ENCODE peak calls at places on chromosomes 11 and 22, in six cellular contexts. S is AG09309, W is GM10248, M is nucleus accumbens, H is NCI-H1436, Y is transverse colon. L is an unnamed sample.

GRCh38 chr11:125494601-125494986 is 1.5 kb downstream of the FEZ1 start:
- DNase-seq in M (no peak), H (no peak), Y (no peak), W (no peak), S (no peak), L (no peak)

GRCh38 chr11:64743591-64744543 is at the start of gene RASGRP2:
- DNase-seq in W (peak), M (no peak), Y (peak), H (no peak), S (no peak), L (peak)

GRCh38 chr11:121421149-121421906 is 30.8 kb upstream of the SORL1 start:
- DNase-seq in S (no peak), H (no peak), M (no peak), W (no peak), Y (no peak), L (no peak)

GRCh38 chr11:12123177-12123576 is 12.8 kb downstream of the MICAL2 start:
- DNase-seq in W (no peak), Y (no peak), H (no peak), M (no peak), S (no peak), L (no peak)

GRCh38 chr22:20558534-20558933 is 51.1 kb downstream of the MED15 start:
- DNase-seq in M (no peak), W (no peak), S (no peak), Y (no peak), H (no peak), L (no peak)

GRCh38 chr11:37712246-37712645 is 1114.2 kb upstream of the RAG2 start:
- DNase-seq in S (no peak), H (peak), M (no peak), W (no peak), Y (no peak), L (no peak)

GRCh38 chr11:13963169-13963948 is 836 bp downstream of the SPON1 start:
- DNase-seq in H (no peak), Y (peak), M (no peak), S (no peak), W (peak), L (no peak)

GRCh38 chr22:34111210-34111824 is 191.0 kb upstream of the LARGE1 start:
- DNase-seq in H (no peak), Y (peak), M (no peak), S (no peak), W (peak), L (peak)

GRCh38 chr11:63277345-63277943 is 34.0 kb upstream of the SLC22A25 start:
- DNase-seq in M (no peak), Y (no peak), H (no peak), S (no peak), W (no peak), L (no peak)

GRCh38 chr22:36374603-36375024 is 13.2 kb downstream of the MYH9 start:
- DNase-seq in M (no peak), H (no peak), W (no peak), Y (peak), S (no peak), L (no peak)

GRCh38 chr22:28497188-28497587 is 182.5 kb downstream of the TTC28 start:
- DNase-seq in Y (no peak), M (no peak), S (no peak), W (no peak), H (no peak), L (no peak)

GRCh38 chr11:122663764-122664163 is 8.2 kb downstream of the UBASH3B start:
- DNase-seq in H (no peak), S (no peak), M (no peak), Y (no peak), W (no peak), L (no peak)

GRCh38 chr11:64642418-64642735 is 51.4 kb downstream of the SLC22A12 start:
- DNase-seq in H (no peak), Y (no peak), W (no peak), M (no peak), S (no peak), L (no peak)

GRCh38 chr22:34878996-34879395 is 187.0 kb upstream of the ISX start:
- DNase-seq in W (no peak), M (no peak), Y (no peak), S (no peak), H (no peak), L (no peak)

L was measured in pancreas.